ENCODE peak calls at places on chromosomes 12 and 14, in eight cellular contexts. U is HFFc6, Q is lower leg skin, X is ovary, C is fibroblast of lung, D is AG10803, I is heart left ventricle, M is astrocyte of the spinal cord. T is an unnamed sample.
A peak's percentile ranks its signal among the peaks of the same experiment; 100 is the strongest.

GRCh38 chr12:25322918-25323773 is 72.4 kb upstream of the KRAS start:
- DNase-seq in M (peak; percentile 81), I (no peak), U (no peak), C (peak; percentile 93), Q (no peak), D (no peak), X (no peak), T (no peak)

GRCh38 chr14:87049886-87050820 is 942.8 kb downstream of the GALC start:
- DNase-seq in M (peak; percentile 7), U (peak; percentile 24), Q (no peak), X (no peak), I (no peak), C (peak; percentile 18), D (peak; percentile 39), T (peak; percentile 44)

GRCh38 chr14:105154476-105154871 is 14.1 kb downstream of the JAG2 start:
- DNase-seq in X (no peak), U (no peak), Q (no peak), D (no peak), C (no peak), M (no peak), I (no peak), T (peak; percentile 11)

GRCh38 chr12:124588689-124589318 is 21.4 kb upstream of the NCOR2 start:
- DNase-seq in Q (peak; percentile 77), U (peak; percentile 64), D (peak; percentile 70), C (peak; percentile 87), M (peak; percentile 81), I (peak; percentile 72), X (no peak), T (peak; percentile 63)

GRCh38 chr14:77044776-77045569 is 16.5 kb upstream of the IRF2BPL start:
- DNase-seq in D (peak; percentile 98), Q (peak; percentile 86), M (no peak), U (no peak), X (peak; percentile 64), I (peak; percentile 46), C (no peak), T (no peak)

GRCh38 chr12:98146043-98146442 is 369.3 kb upstream of the TMPO start:
- DNase-seq in C (no peak), I (no peak), X (no peak), U (no peak), Q (no peak), M (no peak), D (no peak), T (no peak)

GRCh38 chr14:57533214-57533613 is 39.6 kb upstream of the CCDC198 start:
- DNase-seq in M (peak; percentile 16), X (no peak), C (peak; percentile 2), D (peak; percentile 4), Q (no peak), U (no peak), I (no peak), T (no peak)

GRCh38 chr12:76694369-76694768 is 69.5 kb upstream of the ZDHHC17 start:
- DNase-seq in M (no peak), Q (no peak), C (no peak), X (no peak), D (no peak), I (no peak), U (no peak), T (no peak)

GRCh38 chr12:8519208-8519607 is 5.9 kb downstream of the CLEC4D start:
- DNase-seq in U (no peak), I (no peak), Q (no peak), C (no peak), X (no peak), D (no peak), M (no peak), T (no peak)

GRCh38 chr12:31589896-31590729 is 823 bp downstream of the DENND5B start:
- DNase-seq in U (peak; percentile 48), M (peak; percentile 65), Q (peak; percentile 19), D (peak; percentile 61), X (peak; percentile 83), I (peak; percentile 72), C (peak; percentile 66), T (peak; percentile 80)

GRCh38 chr12:105256921-105257320 is 20.9 kb upstream of the APPL2 start:
- DNase-seq in Q (no peak), C (peak; percentile 92), M (peak; percentile 83), X (no peak), I (no peak), D (peak; percentile 95), U (peak; percentile 92), T (no peak)

DNA sequence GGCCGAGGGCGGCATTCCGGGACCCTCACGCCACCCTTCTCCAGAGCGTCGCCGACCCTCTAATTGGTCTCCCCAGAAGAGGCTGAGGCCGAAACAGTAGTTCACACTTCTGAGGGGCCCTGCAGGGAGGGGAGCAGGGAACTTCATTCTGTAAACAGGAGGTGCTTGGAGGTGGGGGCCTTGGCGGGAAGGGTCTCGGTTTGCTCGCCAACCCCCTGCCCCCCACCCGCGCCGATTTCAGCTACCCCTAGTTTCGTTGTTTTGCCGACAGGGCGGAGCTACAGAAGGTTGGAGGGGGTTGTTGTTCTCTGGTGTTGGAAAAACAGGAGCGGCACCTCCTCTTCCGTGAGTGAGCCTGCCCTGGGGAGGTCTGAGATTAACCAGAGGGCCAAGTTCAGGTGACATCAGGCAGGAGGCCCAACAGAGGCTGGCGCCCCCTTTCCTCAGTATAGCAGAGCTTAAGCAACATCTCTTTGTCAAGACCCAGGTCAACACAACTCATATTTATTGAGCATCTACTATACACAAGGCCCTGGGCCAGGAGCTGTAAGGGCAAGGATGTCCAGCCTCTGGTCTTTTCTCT is 682 bp downstream of the ERBB3 start:
- DNase-seq in M (no peak), X (no peak), C (no peak), I (no peak), U (no peak), D (no peak), Q (no peak), T (peak; percentile 71)
- TF ChIP-seq CTCF in M (no peak), X (no peak), C (no peak), I (no peak), U (peak; percentile 8), D (no peak), Q (no peak), T (peak; percentile 7)

DNA sequence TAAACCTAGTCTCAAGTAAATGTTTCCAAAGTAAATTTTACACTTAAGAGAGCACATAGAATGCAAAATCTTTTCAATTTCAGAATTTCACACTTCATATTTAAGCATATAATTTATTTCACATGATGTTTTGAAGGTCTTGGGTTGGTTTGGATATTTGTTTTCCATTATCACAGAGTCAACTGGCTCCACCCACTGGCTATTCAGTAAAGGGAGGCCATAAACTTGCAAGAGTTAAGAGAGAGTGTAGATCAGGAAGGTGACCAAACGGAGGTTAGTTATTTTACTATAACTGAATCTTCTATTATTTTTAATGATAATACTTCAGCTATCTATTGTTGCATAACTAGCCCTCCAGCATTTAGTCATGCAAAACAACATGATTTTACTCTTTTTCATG is 6.2 kb upstream of the CPNE8 start:
- DNase-seq in X (no peak), C (no peak), M (no peak), D (no peak), Q (no peak), U (no peak), I (no peak), T (no peak)
- TF ChIP-seq CTCF in X (no peak), C (no peak), M (no peak), D (peak; percentile 21), Q (no peak), U (no peak), I (peak; percentile 21), T (no peak)

DNA sequence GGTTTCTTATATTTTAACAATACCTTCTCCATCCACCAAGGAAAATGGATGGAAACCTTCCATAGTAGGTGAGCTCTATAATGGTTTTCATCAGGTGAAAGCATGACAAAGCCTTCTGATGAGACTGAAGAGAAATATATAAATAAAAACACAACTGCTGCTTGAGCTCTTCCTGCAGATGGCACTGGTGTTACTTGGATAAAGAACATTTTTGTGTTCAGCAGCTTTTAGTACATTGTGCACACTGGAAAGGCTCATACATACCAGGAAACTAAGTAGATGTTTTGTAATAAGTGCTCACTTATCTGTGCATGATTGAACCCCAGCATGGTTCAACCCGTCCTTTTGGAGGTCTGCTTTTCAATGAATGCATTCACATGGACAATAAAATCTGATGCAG is 357.3 kb upstream of the MIS18BP1 start:
- DNase-seq in M (peak; percentile 26), X (no peak), U (peak; percentile 7), Q (no peak), C (peak; percentile 1), I (no peak), D (no peak), T (no peak)
- TF ChIP-seq CTCF in M (peak; percentile 44), X (no peak), U (peak; percentile 42), Q (no peak), C (peak; percentile 21), I (no peak), D (no peak), T (no peak)

DNA sequence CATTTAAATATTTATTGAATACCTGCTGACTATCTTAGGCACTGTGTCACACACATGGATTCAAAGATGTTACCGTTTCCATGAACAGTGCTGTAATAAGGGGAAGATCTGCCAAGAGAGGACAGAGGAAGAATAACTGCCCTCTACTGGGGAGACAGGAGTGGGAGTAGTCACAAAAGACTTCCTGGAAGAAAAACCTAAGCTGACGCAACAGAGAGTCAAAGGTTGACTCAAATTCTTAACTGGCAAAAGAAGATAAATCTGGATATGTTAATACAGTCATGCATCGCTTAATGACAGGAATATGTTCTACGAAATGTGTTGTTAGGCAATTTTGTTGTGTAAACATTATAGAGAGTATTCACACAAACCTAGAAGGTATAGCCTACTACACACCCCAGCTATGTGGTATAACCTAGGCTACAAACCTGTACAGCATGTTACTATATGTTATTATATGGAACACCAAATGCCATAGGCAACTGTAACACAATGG is 51.5 kb downstream of the DCAF5 start:
- DNase-seq in X (no peak), Q (no peak), I (no peak), M (peak; percentile 85), D (peak; percentile 94), U (peak; percentile 88), C (peak; percentile 87), T (peak; percentile 47)
- TF ChIP-seq CTCF in X (peak; percentile 50), Q (no peak), I (peak; percentile 51), M (peak; percentile 81), D (peak; percentile 92), U (peak; percentile 86), C (peak; percentile 74), T (peak; percentile 48)

GRCh38 chr12:13044002-13044858 is at the start of gene FAM234B:
- DNase-seq in C (peak; percentile 56), I (peak; percentile 83), Q (peak; percentile 64), X (peak; percentile 83), M (peak; percentile 51), D (peak; percentile 58), U (peak; percentile 41), T (peak; percentile 81)
- TF ChIP-seq CTCF in C (peak; percentile 2), I (no peak), Q (no peak), X (peak; percentile 17), M (peak; percentile 15), D (peak; percentile 11), U (peak; percentile 36), T (peak; percentile 15)

DNA sequence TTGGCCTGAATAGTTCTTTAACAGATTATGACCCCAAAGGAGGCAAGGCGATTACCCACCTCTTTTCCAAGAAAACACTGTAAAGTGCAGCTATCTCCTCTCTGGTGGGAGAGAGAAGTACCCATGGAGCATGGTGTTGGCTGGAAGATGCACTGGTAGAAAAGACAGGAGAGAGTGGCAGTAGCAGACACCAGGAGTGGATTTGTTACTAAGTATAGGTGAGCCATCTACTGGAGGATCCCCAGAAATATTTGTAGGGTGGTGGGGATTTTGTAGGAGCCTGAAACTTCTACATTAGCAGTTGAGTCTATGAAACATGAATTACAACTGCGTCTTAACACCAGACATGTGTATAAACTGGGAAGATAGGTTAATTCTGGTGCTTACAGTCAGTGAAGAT is 148.0 kb downstream of the SLC38A4 start:
- DNase-seq in I (no peak), D (peak; percentile 29), U (peak; percentile 51), C (peak; percentile 43), X (no peak), Q (no peak), M (peak; percentile 55), T (no peak)
- TF ChIP-seq CTCF in I (peak; percentile 11), D (peak; percentile 28), U (peak; percentile 67), C (no peak), X (no peak), Q (no peak), M (peak; percentile 30), T (no peak)